ENCODE peak calls at places on chromosomes 1 and 21, in eight cellular contexts. C is dermis microvascular lymphatic vessel endothelial cell; X is CD8-positive, alpha-beta memory T cell; O is mucosa of gallbladder; G is SW480; E is GM13977; V is gastrocnemius medialis; I is GM04504. L is an unnamed sample.

GRCh38 chr1:4752059-4752458 is 97.7 kb downstream of the AJAP1 start:
- DNase-seq in X (no peak), C (no peak), E (no peak), I (no peak), O (no peak), V (no peak), G (peak), L (no peak)

GRCh38 chr1:205191617-205192016 is 19.9 kb downstream of the DSTYK start:
- DNase-seq in G (no peak), O (no peak), V (no peak), I (no peak), E (no peak), X (no peak), C (no peak), L (no peak)

GRCh38 chr1:110393691-110394564 is 3.1 kb upstream of the SLC16A4 start:
- DNase-seq in O (peak), I (peak), G (peak), E (no peak), C (peak), V (no peak), X (no peak), L (peak)

GRCh38 chr1:164914208-164914607 is 355.2 kb downstream of the PBX1 start:
- DNase-seq in X (no peak), E (no peak), I (peak), G (peak), V (no peak), C (no peak), O (peak), L (peak)

GRCh38 chr1:20390589-20391331 is 95.2 kb downstream of the CAMK2N1 start:
- DNase-seq in O (no peak), X (no peak), E (no peak), I (no peak), V (no peak), C (peak), G (no peak), L (no peak)

GRCh38 chr1:70902211-70902610 is 145.4 kb downstream of the PTGER3 start:
- DNase-seq in X (no peak), C (no peak), V (no peak), I (no peak), O (no peak), G (no peak), E (no peak), L (no peak)

GRCh38 chr1:168907781-168908180 is 178.8 kb upstream of the DPT start:
- DNase-seq in V (no peak), O (no peak), I (no peak), G (no peak), E (no peak), X (no peak), C (no peak), L (no peak)

GRCh38 chr1:167486090-167486824 is 32.1 kb downstream of the CD247 start:
- DNase-seq in C (no peak), O (peak), I (no peak), V (no peak), E (no peak), G (no peak), X (no peak), L (no peak)

GRCh38 chr1:98761238-98761637 is 99.7 kb downstream of the SNX7 start:
- DNase-seq in G (no peak), E (no peak), O (no peak), X (no peak), V (no peak), I (no peak), C (no peak), L (no peak)

GRCh38 chr21:44628707-44629391 is 2.0 kb downstream of the KRTAP10-9 start:
- DNase-seq in I (no peak), O (no peak), G (no peak), C (no peak), V (no peak), E (no peak), X (no peak), L (no peak)

GRCh38 chr1:10980094-10980577 is 32.3 kb upstream of the TARDBP start:
- DNase-seq in C (peak), E (no peak), G (peak), O (peak), X (no peak), I (peak), V (peak), L (peak)

GRCh38 chr1:154469844-154470417 is 32.1 kb upstream of the TDRD10 start:
- DNase-seq in E (no peak), C (no peak), X (no peak), V (no peak), O (no peak), I (no peak), G (no peak), L (no peak)

GRCh38 chr1:217982711-217983405 is 302.2 kb upstream of the RRP15 start:
- DNase-seq in E (no peak), I (no peak), V (no peak), X (no peak), C (no peak), G (no peak), O (no peak), L (no peak)

GRCh38 chr1:200880212-200880611 is 7.4 kb downstream of the GPR25 start:
- DNase-seq in O (no peak), G (no peak), X (no peak), V (no peak), I (no peak), E (peak), C (no peak), L (no peak)

GRCh38 chr1:204190212-204191211 is 5.8 kb downstream of the KISS1 start:
- DNase-seq in C (peak), G (peak), X (no peak), I (no peak), O (peak), V (no peak), E (peak), L (no peak)

GRCh38 chr21:41900401-41900800 is 21.3 kb upstream of the PRDM15 start:
- DNase-seq in G (no peak), X (no peak), V (no peak), O (no peak), I (no peak), C (no peak), E (no peak), L (no peak)

GRCh38 chr1:907611-908451 is 15.9 kb upstream of the SAMD11 start:
- DNase-seq in E (no peak), O (peak), X (no peak), G (no peak), I (no peak), C (no peak), V (no peak), L (no peak)

GRCh38 chr21:42096593-42096992 is 25.5 kb downstream of the UMODL1 start:
- DNase-seq in O (no peak), X (no peak), G (no peak), C (no peak), V (no peak), E (no peak), I (no peak), L (no peak)

GRCh38 chr1:155051777-155052398 is 772 bp downstream of the ADAM15 start:
- DNase-seq in C (peak), V (peak), E (peak), X (no peak), I (no peak), G (peak), O (peak), L (no peak)

GRCh38 chr1:153546796-153547559 is 1.4 kb upstream of the S100A4 start:
- DNase-seq in X (no peak), C (no peak), O (no peak), G (no peak), V (no peak), I (no peak), E (no peak), L (no peak)

GRCh38 chr1:154502066-154502741 is at the start of the genes SHE and TDRD10:
- DNase-seq in O (no peak), E (peak), C (peak), X (no peak), V (no peak), G (no peak), I (no peak), L (no peak)

GRCh38 chr1:215146252-215146975 is 63.9 kb downstream of the KCNK2 start:
- DNase-seq in O (peak), C (peak), X (no peak), V (no peak), E (peak), I (no peak), G (peak), L (no peak)